ENCODE peak calls at places on chromosomes 12 and 14, in eight cellular contexts. One of them, this sample, is unnamed.
A peak's percentile ranks its signal among the peaks of the same experiment; 100 is the strongest.

GRCh38 chr12:75881910-75882309 is 149.7 kb downstream of the PHLDA1 start:
- DNase-seq in IMR-90: peak; percentile 43
- DNase-seq in A673: no peak
- DNase-seq in aorta: no peak
- DNase-seq in breast epithelium: no peak
- DNase-seq in tibial artery: no peak
- DNase-seq in heart left ventricle: no peak
- DNase-seq in HepG2: no peak
- DNase-seq in this sample: no peak

GRCh38 chr12:116053479-116054195 is 223.9 kb downstream of the MED13L start:
- DNase-seq in HepG2: peak; percentile 71
- DNase-seq in tibial artery: peak; percentile 75
- DNase-seq in A673: no peak
- DNase-seq in aorta: peak; percentile 59
- DNase-seq in breast epithelium: no peak
- DNase-seq in heart left ventricle: no peak
- DNase-seq in IMR-90: peak; percentile 81
- DNase-seq in this sample: peak; percentile 53

GRCh38 chr14:85566603-85567002 is 36.7 kb downstream of the FLRT2 start:
- DNase-seq in breast epithelium: no peak
- DNase-seq in aorta: no peak
- DNase-seq in HepG2: no peak
- DNase-seq in A673: no peak
- DNase-seq in IMR-90: peak; percentile 92
- DNase-seq in tibial artery: no peak
- DNase-seq in heart left ventricle: no peak
- DNase-seq in this sample: no peak

GRCh38 chr12:43637116-43637515 is 85.1 kb upstream of the ADAMTS20 start:
- DNase-seq in A673: no peak
- DNase-seq in heart left ventricle: no peak
- DNase-seq in HepG2: no peak
- DNase-seq in IMR-90: no peak
- DNase-seq in aorta: no peak
- DNase-seq in breast epithelium: no peak
- DNase-seq in tibial artery: no peak
- DNase-seq in this sample: no peak

GRCh38 chr12:1993341-1993740 is 10.9 kb downstream of the DCP1B start:
- DNase-seq in aorta: no peak
- DNase-seq in tibial artery: no peak
- DNase-seq in breast epithelium: no peak
- DNase-seq in HepG2: peak; percentile 29
- DNase-seq in A673: peak; percentile 28
- DNase-seq in heart left ventricle: no peak
- DNase-seq in IMR-90: peak; percentile 98
- DNase-seq in this sample: no peak

GRCh38 chr12:30200864-30201263 is 417.1 kb upstream of the TMTC1 start:
- DNase-seq in HepG2: no peak
- DNase-seq in aorta: peak; percentile 38
- DNase-seq in tibial artery: no peak
- DNase-seq in breast epithelium: no peak
- DNase-seq in A673: no peak
- DNase-seq in heart left ventricle: no peak
- DNase-seq in IMR-90: no peak
- DNase-seq in this sample: no peak

GRCh38 chr12:42277426-42278115 is 39.5 kb upstream of the YAF2 start:
- DNase-seq in A673: peak; percentile 66
- DNase-seq in heart left ventricle: no peak
- DNase-seq in aorta: no peak
- DNase-seq in breast epithelium: no peak
- DNase-seq in HepG2: no peak
- DNase-seq in tibial artery: no peak
- DNase-seq in IMR-90: no peak
- DNase-seq in this sample: no peak

GRCh38 chr14:44108601-44109000 is 398.5 kb downstream of the FSCB start:
- DNase-seq in A673: no peak
- DNase-seq in aorta: no peak
- DNase-seq in IMR-90: no peak
- DNase-seq in HepG2: no peak
- DNase-seq in breast epithelium: no peak
- DNase-seq in heart left ventricle: no peak
- DNase-seq in tibial artery: no peak
- DNase-seq in this sample: no peak

GRCh38 chr12:58920102-58920955 is at the start of gene LRIG3:
- DNase-seq in tibial artery: peak; percentile 96
- DNase-seq in aorta: peak; percentile 92
- DNase-seq in HepG2: peak; percentile 76
- DNase-seq in IMR-90: peak; percentile 89
- DNase-seq in heart left ventricle: peak; percentile 89
- DNase-seq in A673: peak; percentile 95
- DNase-seq in breast epithelium: peak; percentile 83
- DNase-seq in this sample: peak; percentile 81

GRCh38 chr14:103204852-103205540 is 81.7 kb downstream of the TNFAIP2 start:
- DNase-seq in tibial artery: no peak
- DNase-seq in A673: no peak
- DNase-seq in HepG2: no peak
- DNase-seq in IMR-90: peak; percentile 28
- DNase-seq in breast epithelium: no peak
- DNase-seq in heart left ventricle: no peak
- DNase-seq in aorta: no peak
- DNase-seq in this sample: no peak
- H3K9me3 ChIP-seq in tibial artery: peaks cover 11% of the 10 kb centered on the region
- H3K9me3 ChIP-seq in A673: peaks cover 19% of the 10 kb centered on the region
- H3K9me3 ChIP-seq in HepG2: peaks cover 22% of the 10 kb centered on the region
- H3K9me3 ChIP-seq in IMR-90: peaks cover 21% of the 10 kb centered on the region
- H3K9me3 ChIP-seq in breast epithelium: peaks cover 10% of the 10 kb centered on the region
- H3K9me3 ChIP-seq in heart left ventricle: no peaks in the 10 kb centered on the region
- H3K9me3 ChIP-seq in aorta: peaks cover 7% of the 10 kb centered on the region
- H3K9me3 ChIP-seq in this sample: peaks cover 18% of the 10 kb centered on the region

GRCh38 chr12:123531091-123531490 is 2.4 kb downstream of the RILPL1 start:
- DNase-seq in breast epithelium: no peak
- DNase-seq in HepG2: no peak
- DNase-seq in heart left ventricle: peak; percentile 40
- DNase-seq in A673: no peak
- DNase-seq in aorta: no peak
- DNase-seq in tibial artery: peak; percentile 77
- DNase-seq in IMR-90: no peak
- DNase-seq in this sample: no peak
- H3K9me3 ChIP-seq in breast epithelium: no peaks in the 10 kb centered on the region
- H3K9me3 ChIP-seq in HepG2: no peaks in the 10 kb centered on the region
- H3K9me3 ChIP-seq in heart left ventricle: no peaks in the 10 kb centered on the region
- H3K9me3 ChIP-seq in A673: no peaks in the 10 kb centered on the region
- H3K9me3 ChIP-seq in aorta: no peaks in the 10 kb centered on the region
- H3K9me3 ChIP-seq in tibial artery: no peaks in the 10 kb centered on the region
- H3K9me3 ChIP-seq in IMR-90: no peaks in the 10 kb centered on the region
- H3K9me3 ChIP-seq in this sample: no peaks in the 10 kb centered on the region

GRCh38 chr14:106625181-106625580 is 1098.8 kb downstream of the TMEM121 start:
- DNase-seq in aorta: no peak
- DNase-seq in A673: no peak
- DNase-seq in breast epithelium: no peak
- DNase-seq in heart left ventricle: no peak
- DNase-seq in tibial artery: no peak
- DNase-seq in IMR-90: no peak
- DNase-seq in HepG2: no peak
- DNase-seq in this sample: no peak
- H3K9me3 ChIP-seq in aorta: no peaks in the 10 kb centered on the region
- H3K9me3 ChIP-seq in A673: no peaks in the 10 kb centered on the region
- H3K9me3 ChIP-seq in breast epithelium: no peaks in the 10 kb centered on the region
- H3K9me3 ChIP-seq in heart left ventricle: no peaks in the 10 kb centered on the region
- H3K9me3 ChIP-seq in tibial artery: no peaks in the 10 kb centered on the region
- H3K9me3 ChIP-seq in IMR-90: peaks cover 13% of the 10 kb centered on the region
- H3K9me3 ChIP-seq in HepG2: no peaks in the 10 kb centered on the region
- H3K9me3 ChIP-seq in this sample: no peaks in the 10 kb centered on the region

GRCh38 chr14:105878125-105878524 is 351.7 kb downstream of the TMEM121 start:
- DNase-seq in breast epithelium: no peak
- DNase-seq in HepG2: no peak
- DNase-seq in A673: no peak
- DNase-seq in IMR-90: no peak
- DNase-seq in aorta: peak; percentile 42
- DNase-seq in heart left ventricle: peak; percentile 4
- DNase-seq in tibial artery: peak; percentile 58
- DNase-seq in this sample: no peak
- H3K9me3 ChIP-seq in breast epithelium: no peaks in the 10 kb centered on the region
- H3K9me3 ChIP-seq in HepG2: no peaks in the 10 kb centered on the region
- H3K9me3 ChIP-seq in A673: no peaks in the 10 kb centered on the region
- H3K9me3 ChIP-seq in IMR-90: peaks cover 36% of the 10 kb centered on the region
- H3K9me3 ChIP-seq in aorta: no peaks in the 10 kb centered on the region
- H3K9me3 ChIP-seq in heart left ventricle: no peaks in the 10 kb centered on the region
- H3K9me3 ChIP-seq in tibial artery: no peaks in the 10 kb centered on the region
- H3K9me3 ChIP-seq in this sample: no peaks in the 10 kb centered on the region

GRCh38 chr12:74108729-74109128 is 428.9 kb upstream of the ATXN7L3B start:
- DNase-seq in heart left ventricle: no peak
- DNase-seq in aorta: no peak
- DNase-seq in breast epithelium: no peak
- DNase-seq in A673: no peak
- DNase-seq in IMR-90: no peak
- DNase-seq in HepG2: no peak
- DNase-seq in tibial artery: no peak
- DNase-seq in this sample: no peak
- H3K9me3 ChIP-seq in heart left ventricle: no peaks in the 10 kb centered on the region
- H3K9me3 ChIP-seq in aorta: peaks cover 1% of the 10 kb centered on the region
- H3K9me3 ChIP-seq in breast epithelium: no peaks in the 10 kb centered on the region
- H3K9me3 ChIP-seq in A673: no peaks in the 10 kb centered on the region
- H3K9me3 ChIP-seq in IMR-90: peaks cover 12% of the 10 kb centered on the region
- H3K9me3 ChIP-seq in HepG2: no peaks in the 10 kb centered on the region
- H3K9me3 ChIP-seq in tibial artery: no peaks in the 10 kb centered on the region
- H3K9me3 ChIP-seq in this sample: no peaks in the 10 kb centered on the region

GRCh38 chr14:105939810-105940508 is 413.6 kb downstream of the TMEM121 start:
- DNase-seq in heart left ventricle: peak; percentile 7
- DNase-seq in HepG2: no peak
- DNase-seq in tibial artery: peak; percentile 51
- DNase-seq in breast epithelium: no peak
- DNase-seq in A673: no peak
- DNase-seq in IMR-90: no peak
- DNase-seq in aorta: no peak
- DNase-seq in this sample: no peak

GRCh38 chr14:105938055-105938863 is 411.9 kb downstream of the TMEM121 start:
- DNase-seq in A673: no peak
- DNase-seq in aorta: no peak
- DNase-seq in IMR-90: no peak
- DNase-seq in HepG2: no peak
- DNase-seq in tibial artery: peak; percentile 54
- DNase-seq in heart left ventricle: peak; percentile 6
- DNase-seq in breast epithelium: no peak
- DNase-seq in this sample: no peak

GRCh38 chr14:105938959-105939358 is 412.6 kb downstream of the TMEM121 start:
- DNase-seq in tibial artery: no peak
- DNase-seq in aorta: no peak
- DNase-seq in heart left ventricle: no peak
- DNase-seq in HepG2: no peak
- DNase-seq in A673: no peak
- DNase-seq in IMR-90: no peak
- DNase-seq in breast epithelium: no peak
- DNase-seq in this sample: no peak

GRCh38 chr14:105935384-105935783 is 409.0 kb downstream of the TMEM121 start:
- DNase-seq in heart left ventricle: no peak
- DNase-seq in A673: no peak
- DNase-seq in tibial artery: no peak
- DNase-seq in aorta: no peak
- DNase-seq in HepG2: no peak
- DNase-seq in IMR-90: no peak
- DNase-seq in breast epithelium: no peak
- DNase-seq in this sample: no peak

GRCh38 chr14:105937253-105938054 is 411.1 kb downstream of the TMEM121 start:
- DNase-seq in IMR-90: no peak
- DNase-seq in tibial artery: no peak
- DNase-seq in aorta: no peak
- DNase-seq in breast epithelium: no peak
- DNase-seq in A673: no peak
- DNase-seq in HepG2: no peak
- DNase-seq in heart left ventricle: peak; percentile 11
- DNase-seq in this sample: no peak
- H3K9me3 ChIP-seq in IMR-90: peaks cover 40% of the 10 kb centered on the region
- H3K9me3 ChIP-seq in tibial artery: peaks cover 33% of the 10 kb centered on the region
- H3K9me3 ChIP-seq in aorta: peaks cover 13% of the 10 kb centered on the region
- H3K9me3 ChIP-seq in breast epithelium: peaks cover 38% of the 10 kb centered on the region
- H3K9me3 ChIP-seq in A673: peaks cover 6% of the 10 kb centered on the region
- H3K9me3 ChIP-seq in HepG2: peaks cover 16% of the 10 kb centered on the region
- H3K9me3 ChIP-seq in heart left ventricle: peaks cover 2% of the 10 kb centered on the region
- H3K9me3 ChIP-seq in this sample: no peaks in the 10 kb centered on the region

GRCh38 chr14:106459971-106460730 is 933.8 kb downstream of the TMEM121 start:
- DNase-seq in breast epithelium: no peak
- DNase-seq in IMR-90: no peak
- DNase-seq in A673: peak; percentile 75
- DNase-seq in aorta: no peak
- DNase-seq in HepG2: no peak
- DNase-seq in tibial artery: no peak
- DNase-seq in heart left ventricle: no peak
- DNase-seq in this sample: no peak

GRCh38 chr14:106455026-106455425 is 928.6 kb downstream of the TMEM121 start:
- DNase-seq in breast epithelium: no peak
- DNase-seq in aorta: no peak
- DNase-seq in heart left ventricle: no peak
- DNase-seq in HepG2: no peak
- DNase-seq in tibial artery: no peak
- DNase-seq in IMR-90: no peak
- DNase-seq in A673: no peak
- DNase-seq in this sample: no peak

GRCh38 chr14:106460916-106461315 is 934.5 kb downstream of the TMEM121 start:
- DNase-seq in tibial artery: no peak
- DNase-seq in IMR-90: no peak
- DNase-seq in breast epithelium: no peak
- DNase-seq in aorta: no peak
- DNase-seq in HepG2: no peak
- DNase-seq in A673: no peak
- DNase-seq in heart left ventricle: no peak
- DNase-seq in this sample: no peak
- H3K9me3 ChIP-seq in tibial artery: no peaks in the 10 kb centered on the region
- H3K9me3 ChIP-seq in IMR-90: peaks cover 23% of the 10 kb centered on the region
- H3K9me3 ChIP-seq in breast epithelium: no peaks in the 10 kb centered on the region
- H3K9me3 ChIP-seq in aorta: no peaks in the 10 kb centered on the region
- H3K9me3 ChIP-seq in HepG2: no peaks in the 10 kb centered on the region
- H3K9me3 ChIP-seq in A673: no peaks in the 10 kb centered on the region
- H3K9me3 ChIP-seq in heart left ventricle: no peaks in the 10 kb centered on the region
- H3K9me3 ChIP-seq in this sample: no peaks in the 10 kb centered on the region